ENCODE peak calls at places on chromosomes 1 and 21, in eight cellular contexts. I is psoas muscle, M is BJ, U is ovary, V is epithelial cell of esophagus, G is fibroblast of mammary gland, N is pancreas, K is GM23338. Y is an unnamed sample.

GRCh38 chr1:12405325-12406217 is 175.7 kb downstream of the VPS13D start:
- DNase-seq in I (no peak), N (no peak), V (no peak), U (no peak), M (no peak), G (peak; percentile 54), K (peak; percentile 63), Y (no peak)

GRCh38 chr1:44842763-44843655 is at the start of gene PTCH2:
- DNase-seq in U (peak; percentile 94), N (peak; percentile 50), K (peak; percentile 96), I (peak; percentile 68), G (peak; percentile 42), M (no peak), V (peak; percentile 39), Y (peak; percentile 75)

GRCh38 chr1:44826375-44827196 is 16.5 kb downstream of the PTCH2 start:
- DNase-seq in N (no peak), G (peak; percentile 62), U (peak; percentile 54), I (peak; percentile 67), V (no peak), K (no peak), M (no peak), Y (no peak)

GRCh38 chr1:225474986-225475820 is 47.4 kb upstream of the LBR start:
- DNase-seq in G (peak; percentile 63), M (no peak), N (peak; percentile 84), I (peak; percentile 64), K (peak; percentile 79), U (peak; percentile 87), V (peak; percentile 53), Y (peak; percentile 74)

GRCh38 chr1:54289061-54289938 is 89.3 kb downstream of the MRPL37 start:
- DNase-seq in M (no peak), I (no peak), K (no peak), G (no peak), N (no peak), V (no peak), U (no peak), Y (no peak)

GRCh38 chr1:168373869-168374268 is 93.2 kb downstream of the TBX19 start:
- DNase-seq in V (peak; percentile 36), K (no peak), U (peak; percentile 53), G (peak; percentile 25), I (no peak), N (no peak), M (no peak), Y (no peak)

GRCh38 chr1:40281852-40282251 is 23.8 kb downstream of the ZMPSTE24 start:
- DNase-seq in K (no peak), U (no peak), N (no peak), I (no peak), V (no peak), M (no peak), G (no peak), Y (no peak)

GRCh38 chr1:75616436-75617433 is 5.8 kb upstream of the SLC44A5 start:
- DNase-seq in M (no peak), N (no peak), G (peak; percentile 20), U (peak; percentile 42), K (peak; percentile 83), I (no peak), V (peak; percentile 45), Y (no peak)

GRCh38 chr1:171251741-171252300 is 3.5 kb downstream of the FMO1 start:
- DNase-seq in U (peak; percentile 72), N (peak; percentile 21), K (peak; percentile 53), G (peak; percentile 37), V (peak; percentile 25), M (no peak), I (no peak), Y (peak; percentile 18)

GRCh38 chr1:212166296-212167039 is 118.7 kb upstream of the PPP2R5A start:
- DNase-seq in G (no peak), N (no peak), U (no peak), K (no peak), I (no peak), V (no peak), M (no peak), Y (no peak)

GRCh38 chr1:45348020-45348419 is 7.8 kb upstream of the MUTYH start:
- DNase-seq in V (peak; percentile 51), M (no peak), K (no peak), G (no peak), U (no peak), N (no peak), I (no peak), Y (no peak)

GRCh38 chr1:92228401-92228800 is 10.7 kb downstream of the C1orf146 start:
- DNase-seq in N (no peak), I (no peak), V (no peak), G (no peak), K (no peak), U (no peak), M (no peak), Y (no peak)

GRCh38 chr1:167219194-167219593 is 1.5 kb upstream of the POU2F1 start:
- DNase-seq in I (no peak), M (no peak), U (no peak), N (no peak), G (no peak), V (no peak), K (no peak), Y (no peak)

GRCh38 chr1:167221126-167221803 is 579 bp downstream of the POU2F1 start:
- DNase-seq in M (no peak), I (peak; percentile 35), N (no peak), G (no peak), U (no peak), K (peak; percentile 72), V (peak; percentile 42), Y (no peak)

GRCh38 chr1:167221804-167222610 is 1.3 kb downstream of the POU2F1 start:
- DNase-seq in V (peak; percentile 86), I (peak; percentile 65), N (peak; percentile 66), K (peak; percentile 78), M (peak; percentile 15), G (peak; percentile 82), U (peak; percentile 67), Y (peak; percentile 73)

GRCh38 chr1:167220537-167221125 is at the start of gene POU2F1:
- DNase-seq in K (peak; percentile 96), G (peak; percentile 96), M (peak; percentile 85), V (peak; percentile 97), I (peak; percentile 98), U (peak; percentile 100), N (peak; percentile 99), Y (peak; percentile 98)

GRCh38 chr1:167219646-167220536 is 795 bp upstream of the POU2F1 start:
- DNase-seq in V (peak; percentile 91), U (peak; percentile 85), G (peak; percentile 46), N (peak; percentile 86), M (no peak), K (peak; percentile 99), I (peak; percentile 74), Y (peak; percentile 90)
- TF ChIP-seq CTCF in V (no peak), U (no peak), G (no peak), N (no peak), M (no peak), K (peak; percentile 8), I (no peak), Y (no peak)

GRCh38 chr1:112446411-112446810 is 50.4 kb downstream of the CTTNBP2NL start:
- DNase-seq in G (no peak), V (no peak), N (no peak), M (no peak), K (no peak), I (no peak), U (no peak), Y (no peak)

GRCh38 chr1:112440574-112440973 is 44.6 kb downstream of the CTTNBP2NL start:
- DNase-seq in G (no peak), N (no peak), U (no peak), I (no peak), K (no peak), M (no peak), V (no peak), Y (no peak)

GRCh38 chr1:112445591-112445990 is 49.6 kb downstream of the CTTNBP2NL start:
- DNase-seq in N (no peak), U (no peak), G (peak; percentile 47), M (no peak), V (no peak), I (no peak), K (no peak), Y (no peak)

GRCh38 chr1:112439592-112439991 is 43.6 kb downstream of the CTTNBP2NL start:
- DNase-seq in M (no peak), I (no peak), U (no peak), N (no peak), V (no peak), G (no peak), K (no peak), Y (no peak)

GRCh38 chr1:112444269-112444668 is 48.3 kb downstream of the CTTNBP2NL start:
- DNase-seq in M (peak; percentile 19), K (no peak), U (no peak), V (peak; percentile 43), G (peak; percentile 74), I (no peak), N (no peak), Y (no peak)
- TF ChIP-seq CTCF in M (no peak), K (no peak), U (no peak), V (no peak), G (no peak), I (no peak), N (no peak), Y (no peak)

GRCh38 chr21:37565530-37566223 is 199.1 kb downstream of the DYRK1A start:
- DNase-seq in K (no peak), M (peak; percentile 16), N (no peak), G (peak; percentile 47), V (no peak), I (no peak), U (no peak), Y (no peak)
- TF ChIP-seq CTCF in K (no peak), M (peak; percentile 27), N (no peak), G (no peak), V (no peak), I (no peak), U (no peak), Y (no peak)

GRCh38 chr1:197620660-197621273 is 154.5 kb downstream of the DENND1B start:
- DNase-seq in G (no peak), U (no peak), M (no peak), V (no peak), I (no peak), N (no peak), K (no peak), Y (no peak)

GRCh38 chr1:197622371-197622770 is 152.9 kb downstream of the DENND1B start:
- DNase-seq in I (no peak), M (no peak), V (no peak), G (no peak), K (no peak), U (no peak), N (no peak), Y (no peak)

GRCh38 chr1:197618065-197618464 is 157.2 kb downstream of the DENND1B start:
- DNase-seq in I (no peak), G (peak; percentile 50), K (no peak), N (no peak), M (no peak), U (no peak), V (peak; percentile 4), Y (no peak)

GRCh38 chr1:197621761-197622160 is 153.5 kb downstream of the DENND1B start:
- DNase-seq in I (no peak), K (no peak), U (no peak), M (no peak), V (no peak), N (no peak), G (no peak), Y (no peak)

DNA sequence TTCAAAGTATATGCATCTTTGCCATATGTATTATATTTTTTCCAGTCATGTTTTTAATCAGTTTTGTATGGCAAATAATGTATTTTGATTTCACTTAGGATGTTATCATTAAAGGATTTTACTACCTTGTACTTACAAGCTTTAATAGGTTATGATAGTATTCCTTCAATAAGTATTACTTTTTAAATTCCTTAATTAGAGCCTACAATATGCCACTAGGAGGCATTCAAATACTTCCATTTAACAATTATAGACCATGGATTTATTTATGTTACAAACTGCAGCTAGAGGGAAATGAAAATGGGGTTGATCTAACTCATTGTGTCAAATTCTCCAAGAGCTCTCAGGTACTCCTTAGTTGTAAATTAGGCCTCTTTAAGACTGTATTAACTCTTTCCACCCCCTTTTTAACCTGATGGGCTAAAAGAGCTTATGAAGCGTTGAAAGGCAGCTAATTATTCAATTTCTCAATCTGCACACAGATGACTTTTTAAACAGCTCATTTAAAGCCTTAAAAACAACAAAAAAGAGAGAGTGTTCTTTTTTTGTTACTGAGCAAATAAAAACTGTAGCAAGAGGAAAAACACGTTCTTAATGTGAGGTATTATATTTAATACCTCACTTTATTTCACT is 156.2 kb downstream of the DENND1B start:
- DNase-seq in K (peak; percentile 30), U (no peak), G (peak; percentile 42), M (peak; percentile 4), V (peak; percentile 15), N (no peak), I (no peak), Y (no peak)
- TF ChIP-seq CTCF in K (peak; percentile 50), U (no peak), G (peak; percentile 38), M (peak; percentile 30), V (no peak), N (peak; percentile 8), I (peak; percentile 40), Y (peak; percentile 58)

Y was measured in adrenal gland.